ENCODE peak calls at places on chromosomes 1 and 21, in four cellular contexts. O is OCI-LY7, E is fibroblast of lung, S is HCT116. K is an unnamed sample. For H3K79me2, the result is how much of the 10 kb centered on the place peaks cover.

GRCh38 chr1:24362416-24362815 is 43.3 kb downstream of the GRHL3 start:
- DNase-seq in O (no peak), S (no peak), E (no peak), K (no peak)

GRCh38 chr1:156508205-156508954 is 7.8 kb upstream of the MEF2D start:
- DNase-seq in S (no peak), E (peak), O (no peak), K (peak)

GRCh38 chr1:24830680-24831272 is 85.5 kb downstream of the CLIC4 start:
- DNase-seq in E (peak), O (peak), S (peak), K (peak)

GRCh38 chr1:30879126-30879786 is 29.3 kb downstream of the SDC3 start:
- DNase-seq in S (no peak), E (no peak), O (no peak), K (no peak)

GRCh38 chr21:45979141-45979631 is 2.4 kb upstream of the COL6A1 start:
- DNase-seq in S (no peak), E (no peak), O (no peak), K (no peak)

GRCh38 chr1:84103197-84103992 is 40.7 kb upstream of the PRKACB start:
- DNase-seq in E (peak), S (peak), O (no peak), K (peak)

GRCh38 chr1:45403298-45404079 is 63.2 kb upstream of the MUTYH start:
- DNase-seq in O (no peak), E (no peak), S (no peak), K (no peak)

GRCh38 chr1:25628741-25629421 is 12.3 kb downstream of the MAN1C1 start:
- DNase-seq in E (no peak), S (no peak), O (no peak), K (no peak)

GRCh38 chr1:155938220-155938627 is 3.2 kb upstream of the RXFP4 start:
- DNase-seq in S (peak), O (peak), E (peak), K (no peak)

GRCh38 chr21:41997657-41998056 is 12.5 kb downstream of the ZBTB21 start:
- DNase-seq in O (no peak), S (no peak), E (no peak), K (no peak)

GRCh38 chr1:198165927-198166647 is 9.3 kb downstream of the NEK7 start:
- DNase-seq in S (no peak), O (no peak), E (no peak), K (no peak)

GRCh38 chr1:46687095-46687659 is 15.5 kb downstream of the TEX38 start:
- DNase-seq in E (peak), O (no peak), S (no peak), K (peak)

GRCh38 chr1:41901551-41901950 is 17.2 kb downstream of the HIVEP3 start:
- DNase-seq in O (no peak), S (no peak), E (no peak), K (peak)

GRCh38 chr1:160874935-160875334 is 10.0 kb downstream of the ITLN1 start:
- DNase-seq in O (no peak), S (no peak), E (no peak), K (no peak)

GRCh38 chr1:212287261-212287895 is 2.2 kb downstream of the PPP2R5A start:
- DNase-seq in E (no peak), S (no peak), O (peak), K (no peak)

GRCh38 chr1:54407957-54408700 is 1.9 kb upstream of the SSBP3 start:
- DNase-seq in E (peak), O (no peak), S (peak), K (peak)

GRCh38 chr21:32046191-32046590 is 173.4 kb downstream of the HUNK start:
- DNase-seq in S (no peak), E (no peak), O (no peak), K (no peak)

GRCh38 chr1:36888811-36889477 is 145.4 kb downstream of the GRIK3 start:
- DNase-seq in E (no peak), S (no peak), O (no peak), K (no peak)

GRCh38 chr1:91502138-91502881 is 1.7 kb downstream of the CDC7 start:
- DNase-seq in O (peak), S (no peak), E (no peak), K (no peak)

GRCh38 chr1:109191377-109191776 is 22.3 kb upstream of the SARS1 start:
- DNase-seq in O (peak), E (no peak), S (no peak), K (no peak)

GRCh38 chr1:6330410-6330827 is 63.1 kb downstream of the ACOT7 start:
- DNase-seq in E (peak), S (no peak), O (no peak), K (no peak)

GRCh38 chr1:64516301-64516700 is 46.4 kb downstream of the CACHD1 start:
- DNase-seq in O (no peak), E (no peak), S (no peak), K (no peak)
- H3K79me2 ChIP-seq in O (under half), E (under half), S (under half), K (under half)

GRCh38 chr1:193123751-193124150 is 1.9 kb downstream of the CDC73 start:
- DNase-seq in O (no peak), S (no peak), E (no peak), K (no peak)
- H3K4me3 ChIP-seq in O (peak), S (peak), E (peak), K (peak)

DNA sequence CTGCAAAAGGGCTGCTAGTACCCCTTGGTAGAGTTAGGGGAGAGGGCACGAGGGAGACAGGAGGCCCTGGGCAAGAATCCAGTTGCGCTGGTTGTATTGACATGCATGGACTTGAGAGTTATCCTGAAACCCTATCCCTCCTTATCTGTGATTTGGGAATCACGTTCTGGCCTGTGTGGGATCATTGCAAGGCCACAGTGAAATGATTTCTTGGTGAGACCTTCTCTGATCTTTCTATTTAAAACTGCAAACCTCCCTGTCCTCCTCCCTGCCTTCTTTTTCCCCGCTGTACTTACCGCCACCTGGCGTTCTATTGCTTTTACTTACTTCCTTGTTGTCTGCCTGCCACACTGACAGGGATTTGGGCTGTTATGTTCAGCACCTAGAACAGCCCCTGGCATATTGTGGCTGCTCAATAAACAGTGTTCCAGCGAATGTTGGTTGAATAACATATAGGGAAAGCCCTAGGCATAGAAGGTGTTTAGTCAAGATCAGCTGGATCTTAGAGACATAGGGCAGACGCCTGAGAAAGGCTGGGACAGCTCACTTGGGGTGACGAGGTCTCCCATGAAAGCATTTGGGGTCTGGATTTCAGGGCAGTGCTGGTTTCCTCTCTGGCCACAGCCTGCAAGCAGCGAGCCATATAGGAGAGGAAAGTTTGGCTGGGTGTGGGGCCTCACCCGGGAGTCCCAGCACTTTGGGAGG is 25.6 kb downstream of the ALPL start:
- DNase-seq in E (peak), S (peak), O (peak), K (peak)
- TF ChIP-seq CTCF in E (peak), S (peak), O (peak), K (peak)

GRCh38 chr21:37425684-37426083 is 59.1 kb downstream of the DYRK1A start:
- DNase-seq in S (no peak), O (no peak), E (no peak), K (no peak)
- H3K79me2 ChIP-seq in S (half or more), O (half or more), E (half or more), K (half or more)

GRCh38 chr1:12511516-12512468 is 106.2 kb downstream of the DHRS3 start:
- DNase-seq in O (no peak), S (no peak), E (no peak), K (no peak)

GRCh38 chr1:12511128-12511484 is 106.9 kb downstream of the DHRS3 start:
- DNase-seq in O (no peak), E (no peak), S (no peak), K (no peak)

GRCh38 chr1:12515234-12515633 is 102.8 kb downstream of the DHRS3 start:
- DNase-seq in E (no peak), O (no peak), S (no peak), K (no peak)

GRCh38 chr1:12514597-12514996 is 103.4 kb downstream of the DHRS3 start:
- DNase-seq in O (no peak), S (no peak), E (no peak), K (no peak)

DNA sequence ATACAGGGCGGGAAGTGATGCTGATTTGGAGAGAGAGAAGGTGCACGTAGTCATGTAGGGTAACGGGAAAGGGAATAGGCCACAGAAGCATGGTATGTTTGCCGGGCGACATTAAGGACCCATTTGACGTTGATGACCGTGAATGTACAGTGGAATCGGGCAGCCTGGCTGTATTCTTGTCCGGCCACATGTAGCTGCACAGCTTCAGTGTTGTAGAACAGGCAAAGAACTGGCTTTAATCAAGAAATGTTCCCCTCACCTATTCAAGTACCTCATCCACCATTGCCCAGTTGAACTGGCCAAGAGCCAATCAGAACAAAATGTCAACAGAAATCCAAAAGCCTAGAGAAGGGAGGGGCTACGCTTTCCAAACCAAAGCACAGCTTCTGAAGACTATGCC is 104.8 kb downstream of the DHRS3 start:
- DNase-seq in O (no peak), S (no peak), E (no peak), K (no peak)
- H3K4me3 ChIP-seq in O (no peak), S (no peak), E (no peak), K (no peak)

GRCh38 chr1:20109223-20109856 is 10.0 kb downstream of the PLA2G2D start:
- DNase-seq in E (no peak), S (peak), O (no peak), K (peak)
- TF ChIP-seq CTCF in E (no peak), S (peak), O (peak), K (no peak)